ENCODE peak calls at places on chromosomes 7 and 10, in nine cellular contexts. E is osteoblast, N is colonic mucosa, L is mammary epithelial cell, Z is trophoblast cell, V is RWPE2, A is adrenal gland, C is left ventricle myocardium inferior, X is stomach. T is an unnamed sample.

GRCh38 chr7:82056282-82056681 is 286.4 kb upstream of the HGF start:
- DNase-seq in L (no peak), A (no peak), E (no peak), N (no peak), Z (no peak), X (no peak), C (no peak), V (no peak), T (no peak)

GRCh38 chr10:18238875-18239485 is 98.8 kb downstream of the CACNB2 start:
- DNase-seq in E (no peak), Z (no peak), X (no peak), C (no peak), L (peak; percentile 20), N (no peak), V (no peak), A (no peak), T (no peak)

GRCh38 chr7:82443801-82444219 is 233 bp upstream of the CACNA2D1 start:
- DNase-seq in C (peak; percentile 88), L (peak; percentile 55), A (peak; percentile 88), E (peak; percentile 98), X (peak; percentile 64), N (peak; percentile 56), Z (no peak), V (no peak), T (peak; percentile 22)

GRCh38 chr10:69474688-69475432 is 23.6 kb downstream of the TSPAN15 start:
- DNase-seq in X (no peak), N (no peak), C (no peak), L (peak; percentile 42), V (no peak), Z (no peak), A (peak; percentile 34), E (peak; percentile 95), T (no peak)

GRCh38 chr10:76983624-76984023 is 654.0 kb downstream of the KCNMA1 start:
- DNase-seq in N (no peak), C (no peak), X (no peak), Z (no peak), V (no peak), L (no peak), A (no peak), E (no peak), T (no peak)

GRCh38 chr10:132388901-132389630 is 7.9 kb upstream of the PWWP2B start:
- DNase-seq in V (peak; percentile 64), E (peak; percentile 97), A (peak; percentile 86), Z (no peak), X (no peak), N (peak; percentile 34), C (peak; percentile 32), L (no peak), T (no peak)

GRCh38 chr10:132705173-132705572 is 80.8 kb downstream of the NKX6-2 start:
- DNase-seq in V (peak; percentile 32), L (no peak), Z (no peak), E (no peak), C (peak; percentile 12), A (no peak), N (no peak), X (peak; percentile 64), T (no peak)

GRCh38 chr7:28584235-28584634 is 171.9 kb downstream of the CREB5 start:
- DNase-seq in L (no peak), N (no peak), E (no peak), V (no peak), X (no peak), Z (no peak), C (no peak), A (no peak), T (no peak)

GRCh38 chr10:52483587-52483986 is 169.5 kb downstream of the DKK1 start:
- DNase-seq in V (no peak), X (no peak), C (no peak), L (no peak), N (no peak), Z (no peak), A (no peak), E (no peak), T (no peak)

GRCh38 chr10:52488606-52489485 is 174.8 kb downstream of the DKK1 start:
- DNase-seq in C (no peak), N (no peak), X (no peak), V (no peak), Z (no peak), L (peak; percentile 36), E (no peak), A (no peak), T (no peak)

GRCh38 chr10:52484426-52485065 is 170.5 kb downstream of the DKK1 start:
- DNase-seq in X (no peak), L (no peak), C (no peak), V (no peak), E (no peak), N (no peak), A (no peak), Z (no peak), T (no peak)

GRCh38 chr10:52486840-52487611 is 172.9 kb downstream of the DKK1 start:
- DNase-seq in E (peak; percentile 82), N (no peak), Z (peak; percentile 25), L (peak; percentile 90), C (no peak), V (no peak), A (no peak), X (no peak), T (no peak)

GRCh38 chr10:52485486-52485885 is 171.4 kb downstream of the DKK1 start:
- DNase-seq in Z (no peak), C (no peak), X (no peak), V (no peak), N (no peak), A (no peak), L (no peak), E (no peak), T (no peak)
- H3K27ac ChIP-seq in Z (no peak overlapping the region), C (no peak overlapping the region), X (no peak overlapping the region), V (peak overlapping the region; percentile 91), N (no peak overlapping the region), A (no peak overlapping the region), L (peak overlapping the region; percentile 95), E (peak overlapping the region; percentile 21), T (no peak overlapping the region)

GRCh38 chr7:30844483-30844874 is 67.2 kb upstream of the AQP1 start:
- DNase-seq in Z (no peak), E (no peak), X (no peak), C (no peak), L (no peak), N (no peak), V (peak; percentile 21), A (no peak), T (no peak)

GRCh38 chr7:30846378-30846777 is 65.3 kb upstream of the AQP1 start:
- DNase-seq in A (no peak), V (peak; percentile 78), E (peak; percentile 39), X (peak; percentile 61), N (peak; percentile 87), Z (no peak), L (peak; percentile 85), C (no peak), T (no peak)

GRCh38 chr7:30843741-30844482 is 67.7 kb upstream of the AQP1 start:
- DNase-seq in V (peak; percentile 43), Z (no peak), X (no peak), N (no peak), A (no peak), E (no peak), C (no peak), L (no peak), T (no peak)

GRCh38 chr7:30844916-30845315 is 66.7 kb upstream of the AQP1 start:
- DNase-seq in C (no peak), Z (no peak), V (peak; percentile 23), A (no peak), E (no peak), N (no peak), X (no peak), L (no peak), T (no peak)

GRCh38 chr7:30845426-30846135 is 66.1 kb upstream of the AQP1 start:
- DNase-seq in V (peak; percentile 22), L (peak; percentile 49), A (no peak), N (no peak), E (peak; percentile 81), C (peak; percentile 52), Z (no peak), X (no peak), T (no peak)
- H3K4me1 ChIP-seq in V (peaks cover 12% of the 10 kb centered on the region), L (peaks cover 17% of the 10 kb centered on the region), A (peaks cover 4% of the 10 kb centered on the region), N (no peaks in the 10 kb centered on the region), E (no peaks in the 10 kb centered on the region), C (peaks cover 75% of the 10 kb centered on the region), Z (peaks cover 29% of the 10 kb centered on the region), X (peaks cover 20% of the 10 kb centered on the region), T (no peaks in the 10 kb centered on the region)

DNA sequence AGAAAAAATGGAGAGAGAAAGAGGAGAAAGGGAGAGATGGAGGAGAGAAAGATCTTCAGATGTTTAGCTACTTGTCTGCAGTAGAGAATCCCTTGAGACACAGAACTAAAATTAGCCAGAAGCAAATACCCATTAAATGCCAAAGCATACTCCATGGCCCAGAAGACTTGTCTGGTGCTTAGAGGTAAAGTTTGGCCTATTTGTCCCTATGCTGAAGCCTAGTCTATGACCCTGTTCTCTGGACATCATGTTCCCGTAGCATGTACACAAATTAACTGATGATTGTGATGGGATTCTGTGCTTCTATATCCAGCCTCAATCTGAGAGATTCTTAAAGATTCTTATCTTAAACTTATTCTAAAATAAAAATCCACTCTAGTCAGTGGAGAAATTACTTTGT is 85.8 kb downstream of the NAMPT start:
- DNase-seq in V (no peak), C (no peak), L (no peak), X (no peak), N (no peak), A (no peak), E (no peak), Z (no peak), T (no peak)
- H3K27ac ChIP-seq in V (no peak overlapping the region), C (peak overlapping the region; percentile 56), L (no peak overlapping the region), X (no peak overlapping the region), N (no peak overlapping the region), A (peak overlapping the region; percentile 38), E (no peak overlapping the region), Z (no peak overlapping the region), T (no peak overlapping the region)

GRCh38 chr7:108012499-108013430 is 9.8 kb upstream of the LAMB1 start:
- DNase-seq in A (no peak), E (peak; percentile 26), Z (no peak), L (peak; percentile 24), N (peak; percentile 47), X (no peak), C (no peak), V (no peak), T (no peak)
- H3K4me1 ChIP-seq in A (no peaks in the 10 kb centered on the region), E (peaks cover 53% of the 10 kb centered on the region), Z (peaks cover 4% of the 10 kb centered on the region), L (peaks cover 34% of the 10 kb centered on the region), N (peaks cover 5% of the 10 kb centered on the region), X (peaks cover 11% of the 10 kb centered on the region), C (peaks cover 43% of the 10 kb centered on the region), V (peaks cover 56% of the 10 kb centered on the region), T (no peaks in the 10 kb centered on the region)

DNA sequence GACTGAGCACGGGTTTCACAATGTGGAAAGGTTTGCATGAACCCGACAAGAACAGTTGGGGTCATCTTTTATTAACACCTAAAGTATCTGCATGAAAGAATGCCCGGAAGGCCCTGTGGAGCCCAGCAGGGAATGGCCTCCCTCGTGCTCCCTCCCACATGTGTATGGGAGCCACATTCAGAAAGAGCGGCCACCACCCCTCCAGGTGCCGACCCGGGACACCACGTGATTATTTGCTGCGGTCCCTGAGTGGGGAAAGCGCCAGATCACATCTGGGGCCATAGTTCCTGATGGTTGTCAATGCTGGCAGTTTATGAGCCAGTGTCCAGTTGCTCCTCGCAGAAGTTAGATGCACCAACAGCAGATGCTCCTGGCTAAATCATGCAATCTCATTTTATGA is 571.4 kb downstream of the TCERG1L start:
- DNase-seq in C (no peak), E (no peak), A (no peak), L (no peak), N (no peak), V (no peak), Z (no peak), X (peak; percentile 20), T (no peak)
- H3K27ac ChIP-seq in C (no peak overlapping the region), E (no peak overlapping the region), A (no peak overlapping the region), L (no peak overlapping the region), N (no peak overlapping the region), V (no peak overlapping the region), Z (no peak overlapping the region), X (no peak overlapping the region), T (no peak overlapping the region)

GRCh38 chr10:24206334-24206733 is 2.6 kb upstream of the KIAA1217 start:
- DNase-seq in C (no peak), Z (no peak), A (no peak), V (no peak), L (no peak), X (no peak), E (no peak), N (no peak), T (no peak)
- H3K4me1 ChIP-seq in C (peaks cover 70% of the 10 kb centered on the region), Z (peaks cover 22% of the 10 kb centered on the region), A (peaks cover 20% of the 10 kb centered on the region), V (peaks cover 14% of the 10 kb centered on the region), L (peaks cover 15% of the 10 kb centered on the region), X (peaks cover 12% of the 10 kb centered on the region), E (peaks cover 14% of the 10 kb centered on the region), N (no peaks in the 10 kb centered on the region), T (peaks cover 7% of the 10 kb centered on the region)